ENCODE peak calls at places on chromosomes 12 and 14, in seven cellular contexts. G is kidney epithelial cell, D is heart left ventricle, Q is uterus, E is astrocyte of the spinal cord, T is lower leg skin, Z is foreskin fibroblast. U is an unnamed sample.

GRCh38 chr14:37320106-37320505 is 122.4 kb downstream of the MIPOL1 start:
- DNase-seq in Z (no peak), E (no peak), D (no peak), Q (no peak), G (no peak), T (no peak), U (no peak)

GRCh38 chr12:132489078-132489601 is 811 bp upstream of the FBRSL1 start:
- DNase-seq in Z (no peak), E (no peak), Q (no peak), D (peak; percentile 56), T (no peak), G (no peak), U (peak; percentile 14)

GRCh38 chr14:69204753-69205152 is 13.5 kb downstream of the EXD2 start:
- DNase-seq in Z (no peak), D (no peak), G (no peak), E (no peak), T (no peak), Q (no peak), U (no peak)

GRCh38 chr14:91376547-91377477 is 40.8 kb downstream of the CCDC88C start:
- DNase-seq in Z (no peak), D (no peak), G (no peak), Q (no peak), E (no peak), T (no peak), U (no peak)

GRCh38 chr12:90036641-90037040 is 328.0 kb upstream of the ATP2B1 start:
- DNase-seq in E (peak; percentile 39), G (no peak), Z (peak; percentile 57), D (no peak), Q (no peak), T (no peak), U (no peak)

GRCh38 chr12:22164101-22164500 is 118.1 kb downstream of the CMAS start:
- DNase-seq in E (no peak), D (no peak), Q (no peak), Z (no peak), G (no peak), T (no peak), U (no peak)

GRCh38 chr14:105161314-105161713 is 7.3 kb downstream of the JAG2 start:
- DNase-seq in E (no peak), G (no peak), D (no peak), Z (no peak), T (no peak), Q (no peak), U (no peak)

GRCh38 chr14:96255501-96256366 is at the start of gene BDKRB1:
- DNase-seq in Q (no peak), Z (peak; percentile 56), D (no peak), G (no peak), T (no peak), E (peak; percentile 32), U (peak; percentile 91)

GRCh38 chr14:50814161-50814560 is 16.8 kb downstream of the NIN start:
- DNase-seq in E (no peak), Q (no peak), T (no peak), D (no peak), G (no peak), Z (no peak), U (no peak)

GRCh38 chr12:43255642-43256041 is 296.4 kb downstream of the ADAMTS20 start:
- DNase-seq in Z (no peak), E (no peak), D (no peak), G (no peak), T (no peak), Q (no peak), U (no peak)

GRCh38 chr12:14928946-14929345 is 9.4 kb downstream of the ERP27 start:
- DNase-seq in T (no peak), Q (no peak), G (no peak), E (no peak), Z (no peak), D (no peak), U (no peak)

GRCh38 chr14:103521438-103521961 is 1.1 kb downstream of the CKB start:
- DNase-seq in G (no peak), Q (no peak), Z (no peak), E (no peak), D (peak; percentile 71), T (no peak), U (no peak)

GRCh38 chr14:78022059-78022458 is 148.1 kb upstream of the NRXN3 start:
- DNase-seq in E (peak; percentile 47), Z (no peak), Q (no peak), T (peak; percentile 17), D (peak; percentile 22), G (no peak), U (peak; percentile 61)

DNA sequence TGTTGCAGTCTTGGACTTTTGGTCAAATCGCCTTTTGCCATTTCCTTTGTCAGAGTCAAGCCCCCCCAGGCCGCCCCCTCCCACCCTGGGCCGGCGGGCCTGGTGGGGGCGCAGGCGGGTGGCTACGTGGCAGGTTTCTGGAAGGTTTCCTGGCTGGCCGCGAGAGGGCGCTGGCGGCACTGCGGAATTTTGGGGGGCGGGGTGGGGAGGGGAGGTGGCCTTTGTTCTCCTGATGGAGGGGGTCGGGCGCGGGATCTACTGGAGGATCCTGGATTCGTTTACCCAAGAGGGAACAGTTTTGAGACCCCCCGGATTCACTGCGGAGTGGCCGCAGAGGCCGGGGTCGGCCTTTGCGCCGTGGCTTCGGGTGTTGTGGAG is 1.2 kb downstream of the MEG3 start:
- DNase-seq in T (no peak), E (no peak), Q (no peak), G (no peak), Z (no peak), D (no peak), U (peak; percentile 42)
- TF ChIP-seq CTCF in T (no peak), E (peak; percentile 55), Q (no peak), G (peak; percentile 73), Z (peak; percentile 30), D (no peak), U (peak; percentile 59)

GRCh38 chr12:123225443-123225842 is 7.5 kb downstream of the MPHOSPH9 start:
- DNase-seq in G (no peak), Q (no peak), E (no peak), D (no peak), Z (no peak), T (no peak), U (no peak)
- H3K4me3 ChIP-seq in G (no peak overlapping the region), Q (no peak overlapping the region), E (no peak overlapping the region), D (no peak overlapping the region), Z (no peak overlapping the region), T (no peak overlapping the region), U (no peak overlapping the region)

GRCh38 chr14:34111933-34112332 is 161.1 kb upstream of the EGLN3 start:
- DNase-seq in Q (no peak), T (no peak), D (no peak), G (no peak), Z (no peak), E (no peak), U (no peak)
- TF ChIP-seq CTCF in Q (no peak), T (no peak), D (no peak), G (no peak), Z (no peak), E (no peak), U (peak; percentile 10)

GRCh38 chr14:23578560-23579310 is at the start of gene JPH4:
- DNase-seq in T (no peak), G (no peak), D (no peak), E (no peak), Q (peak; percentile 62), Z (no peak), U (no peak)

GRCh38 chr14:23579311-23579630 is 681 bp upstream of the JPH4 start:
- DNase-seq in G (no peak), D (no peak), Z (no peak), E (no peak), Q (no peak), T (no peak), U (no peak)

GRCh38 chr14:23575086-23575485 is 3.5 kb downstream of the JPH4 start:
- DNase-seq in Q (no peak), E (no peak), D (no peak), T (no peak), G (no peak), Z (no peak), U (no peak)

GRCh38 chr14:23577710-23578392 is 739 bp downstream of the JPH4 start:
- DNase-seq in T (no peak), G (no peak), Z (no peak), Q (no peak), D (no peak), E (no peak), U (no peak)

GRCh38 chr14:23577004-23577681 is 1.4 kb downstream of the JPH4 start:
- DNase-seq in E (no peak), Q (peak; percentile 47), D (no peak), G (no peak), Z (no peak), T (no peak), U (no peak)
- H3K4me3 ChIP-seq in E (no peak overlapping the region), Q (peak overlapping the region; percentile 39), D (no peak overlapping the region), G (no peak overlapping the region), Z (no peak overlapping the region), T (no peak overlapping the region), U (no peak overlapping the region)

GRCh38 chr14:86015916-86016315 is 486.0 kb downstream of the FLRT2 start:
- DNase-seq in T (no peak), G (no peak), D (no peak), Q (no peak), E (peak; percentile 21), Z (no peak), U (peak; percentile 64)
- TF ChIP-seq CTCF in T (no peak), G (no peak), D (no peak), Q (no peak), E (no peak), Z (no peak), U (no peak)

GRCh38 chr12:6852651-6853354 is 853 bp downstream of the USP5 start:
- DNase-seq in Z (peak; percentile 85), T (peak; percentile 54), E (peak; percentile 79), G (no peak), Q (peak; percentile 47), D (no peak), U (peak; percentile 87)

GRCh38 chr12:6854036-6854435 is 2.1 kb downstream of the USP5 start:
- DNase-seq in Q (no peak), T (no peak), D (no peak), Z (no peak), E (no peak), G (no peak), U (peak; percentile 12)

GRCh38 chr12:6851921-6852650 is at the start of gene USP5:
- DNase-seq in Z (peak; percentile 100), D (peak; percentile 99), Q (peak; percentile 98), E (peak; percentile 100), T (peak; percentile 99), G (peak; percentile 99), U (peak; percentile 100)

GRCh38 chr12:6855322-6855721 is 3.4 kb downstream of the USP5 start:
- DNase-seq in G (no peak), T (no peak), D (no peak), Q (no peak), Z (no peak), E (no peak), U (no peak)

DNA sequence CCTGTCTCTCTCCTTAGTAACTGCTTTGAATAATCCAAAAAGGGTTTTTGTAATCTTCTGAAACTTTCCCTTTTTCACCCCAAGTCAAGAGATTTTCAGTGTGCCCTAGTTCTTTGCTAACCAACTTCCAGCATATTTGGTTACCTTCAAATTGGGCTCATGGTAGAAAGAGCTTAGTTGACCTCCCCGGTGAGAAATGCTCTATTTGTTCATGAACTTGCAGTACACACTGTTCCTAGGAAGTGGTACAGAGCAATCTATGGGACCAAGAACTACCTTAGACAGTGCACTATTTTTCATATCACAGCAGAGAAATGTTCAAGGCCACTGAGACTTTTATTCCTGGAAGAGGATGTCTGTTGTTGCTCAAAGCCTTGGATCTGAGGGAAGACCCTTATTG is 1.7 kb downstream of the USP5 start:
- DNase-seq in T (no peak), Z (no peak), D (no peak), G (no peak), E (no peak), Q (no peak), U (no peak)
- H3K4me3 ChIP-seq in T (no peak overlapping the region), Z (peak overlapping the region; percentile 71), D (no peak overlapping the region), G (no peak overlapping the region), E (peak overlapping the region; percentile 83), Q (no peak overlapping the region), U (no peak overlapping the region)